ENCODE peak calls at places on chromosomes 16 and 17, in ten cellular contexts. One of them, this sample, is unnamed.

GRCh38 chr17:42760652-42761581 is at the start of gene RAMP2:
- DNase-seq in adipocyte: peak; percentile 62
- DNase-seq in SK-N-SH: peak; percentile 84
- DNase-seq in mammary epithelial cell: no peak
- DNase-seq in lower lobe of right lung: no peak
- DNase-seq in skeletal muscle cell: no peak
- DNase-seq in coronary artery: no peak
- DNase-seq in tibial artery: no peak
- DNase-seq in fibroblast of the aortic adventitia: no peak
- DNase-seq in naive thymus-derived CD4-positive, alpha-beta T cell: peak; percentile 38
- DNase-seq in this sample: no peak

GRCh38 chr16:89401205-89401604 is 89.2 kb downstream of the ANKRD11 start:
- DNase-seq in adipocyte: no peak
- DNase-seq in SK-N-SH: no peak
- DNase-seq in mammary epithelial cell: no peak
- DNase-seq in lower lobe of right lung: no peak
- DNase-seq in skeletal muscle cell: no peak
- DNase-seq in coronary artery: no peak
- DNase-seq in tibial artery: no peak
- DNase-seq in fibroblast of the aortic adventitia: no peak
- DNase-seq in naive thymus-derived CD4-positive, alpha-beta T cell: no peak
- DNase-seq in this sample: no peak

GRCh38 chr16:65704866-65705265 is 583.0 kb upstream of the CDH11 start:
- DNase-seq in adipocyte: no peak
- DNase-seq in SK-N-SH: no peak
- DNase-seq in mammary epithelial cell: no peak
- DNase-seq in lower lobe of right lung: no peak
- DNase-seq in skeletal muscle cell: no peak
- DNase-seq in coronary artery: no peak
- DNase-seq in tibial artery: no peak
- DNase-seq in fibroblast of the aortic adventitia: no peak
- DNase-seq in naive thymus-derived CD4-positive, alpha-beta T cell: no peak
- DNase-seq in this sample: no peak

GRCh38 chr16:23498863-23499262 is 11.4 kb downstream of the GGA2 start:
- DNase-seq in adipocyte: no peak
- DNase-seq in SK-N-SH: no peak
- DNase-seq in mammary epithelial cell: no peak
- DNase-seq in lower lobe of right lung: no peak
- DNase-seq in skeletal muscle cell: no peak
- DNase-seq in coronary artery: no peak
- DNase-seq in tibial artery: no peak
- DNase-seq in fibroblast of the aortic adventitia: no peak
- DNase-seq in naive thymus-derived CD4-positive, alpha-beta T cell: no peak
- DNase-seq in this sample: no peak

GRCh38 chr16:67883872-67884261 is 818 bp upstream of the NRN1L start:
- DNase-seq in adipocyte: peak; percentile 74
- DNase-seq in SK-N-SH: peak; percentile 90
- DNase-seq in mammary epithelial cell: peak; percentile 39
- DNase-seq in lower lobe of right lung: peak; percentile 79
- DNase-seq in skeletal muscle cell: no peak
- DNase-seq in coronary artery: no peak
- DNase-seq in tibial artery: peak; percentile 76
- DNase-seq in fibroblast of the aortic adventitia: peak; percentile 40
- DNase-seq in naive thymus-derived CD4-positive, alpha-beta T cell: peak; percentile 78
- DNase-seq in this sample: peak; percentile 47

GRCh38 chr17:7835818-7836595 is 2.0 kb downstream of the KDM6B start:
- DNase-seq in adipocyte: peak; percentile 87
- DNase-seq in SK-N-SH: peak; percentile 55
- DNase-seq in mammary epithelial cell: peak; percentile 70
- DNase-seq in lower lobe of right lung: peak; percentile 79
- DNase-seq in skeletal muscle cell: no peak
- DNase-seq in coronary artery: peak; percentile 87
- DNase-seq in tibial artery: peak; percentile 86
- DNase-seq in fibroblast of the aortic adventitia: peak; percentile 76
- DNase-seq in naive thymus-derived CD4-positive, alpha-beta T cell: no peak
- DNase-seq in this sample: no peak

GRCh38 chr17:31678431-31678830 is 180.6 kb downstream of the COPRS start:
- DNase-seq in adipocyte: peak; percentile 55
- DNase-seq in SK-N-SH: no peak
- DNase-seq in mammary epithelial cell: no peak
- DNase-seq in lower lobe of right lung: no peak
- DNase-seq in skeletal muscle cell: peak; percentile 59
- DNase-seq in coronary artery: peak; percentile 33
- DNase-seq in tibial artery: peak; percentile 15
- DNase-seq in fibroblast of the aortic adventitia: peak; percentile 25
- DNase-seq in naive thymus-derived CD4-positive, alpha-beta T cell: no peak
- DNase-seq in this sample: no peak

GRCh38 chr16:12536412-12536746 is 267.3 kb downstream of the CPPED1 start:
- DNase-seq in adipocyte: no peak
- DNase-seq in SK-N-SH: no peak
- DNase-seq in mammary epithelial cell: no peak
- DNase-seq in lower lobe of right lung: no peak
- DNase-seq in skeletal muscle cell: no peak
- DNase-seq in coronary artery: no peak
- DNase-seq in tibial artery: no peak
- DNase-seq in fibroblast of the aortic adventitia: no peak
- DNase-seq in naive thymus-derived CD4-positive, alpha-beta T cell: no peak
- DNase-seq in this sample: no peak

GRCh38 chr17:72397223-72397667 is 276.4 kb downstream of the SOX9 start:
- DNase-seq in adipocyte: no peak
- DNase-seq in SK-N-SH: no peak
- DNase-seq in mammary epithelial cell: no peak
- DNase-seq in lower lobe of right lung: no peak
- DNase-seq in skeletal muscle cell: no peak
- DNase-seq in coronary artery: no peak
- DNase-seq in tibial artery: no peak
- DNase-seq in fibroblast of the aortic adventitia: no peak
- DNase-seq in naive thymus-derived CD4-positive, alpha-beta T cell: no peak
- DNase-seq in this sample: no peak

GRCh38 chr16:51949260-51949659 is 597.7 kb downstream of the TOX3 start:
- DNase-seq in adipocyte: no peak
- DNase-seq in SK-N-SH: peak; percentile 49
- DNase-seq in mammary epithelial cell: no peak
- DNase-seq in lower lobe of right lung: no peak
- DNase-seq in skeletal muscle cell: no peak
- DNase-seq in coronary artery: no peak
- DNase-seq in tibial artery: no peak
- DNase-seq in fibroblast of the aortic adventitia: no peak
- DNase-seq in naive thymus-derived CD4-positive, alpha-beta T cell: no peak
- DNase-seq in this sample: peak; percentile 67

GRCh38 chr16:87060026-87060986 is 256.9 kb downstream of the C16orf95 start:
- DNase-seq in adipocyte: peak; percentile 60
- DNase-seq in SK-N-SH: no peak
- DNase-seq in mammary epithelial cell: no peak
- DNase-seq in lower lobe of right lung: no peak
- DNase-seq in skeletal muscle cell: no peak
- DNase-seq in coronary artery: peak; percentile 78
- DNase-seq in tibial artery: peak; percentile 91
- DNase-seq in fibroblast of the aortic adventitia: peak; percentile 63
- DNase-seq in naive thymus-derived CD4-positive, alpha-beta T cell: no peak
- DNase-seq in this sample: peak; percentile 57

GRCh38 chr16:14409563-14409962 is 220.5 kb downstream of the PARN start:
- DNase-seq in adipocyte: peak; percentile 92
- DNase-seq in SK-N-SH: no peak
- DNase-seq in mammary epithelial cell: peak; percentile 94
- DNase-seq in lower lobe of right lung: no peak
- DNase-seq in skeletal muscle cell: peak; percentile 93
- DNase-seq in coronary artery: peak; percentile 84
- DNase-seq in tibial artery: peak; percentile 90
- DNase-seq in fibroblast of the aortic adventitia: peak; percentile 96
- DNase-seq in naive thymus-derived CD4-positive, alpha-beta T cell: no peak
- DNase-seq in this sample: peak; percentile 98

GRCh38 chr16:81937305-81938038 is 73.8 kb downstream of the SDR42E1 start:
- DNase-seq in adipocyte: no peak
- DNase-seq in SK-N-SH: no peak
- DNase-seq in mammary epithelial cell: no peak
- DNase-seq in lower lobe of right lung: no peak
- DNase-seq in skeletal muscle cell: no peak
- DNase-seq in coronary artery: no peak
- DNase-seq in tibial artery: peak; percentile 20
- DNase-seq in fibroblast of the aortic adventitia: no peak
- DNase-seq in naive thymus-derived CD4-positive, alpha-beta T cell: no peak
- DNase-seq in this sample: no peak

GRCh38 chr17:40443196-40443987 is at the start of gene IGFBP4:
- DNase-seq in adipocyte: peak; percentile 93
- DNase-seq in SK-N-SH: peak; percentile 92
- DNase-seq in mammary epithelial cell: peak; percentile 55
- DNase-seq in lower lobe of right lung: peak; percentile 89
- DNase-seq in skeletal muscle cell: no peak
- DNase-seq in coronary artery: no peak
- DNase-seq in tibial artery: peak; percentile 92
- DNase-seq in fibroblast of the aortic adventitia: peak; percentile 74
- DNase-seq in naive thymus-derived CD4-positive, alpha-beta T cell: peak; percentile 80
- DNase-seq in this sample: peak; percentile 80

GRCh38 chr16:76527244-76527643 is 250.0 kb downstream of the CNTNAP4 start:
- DNase-seq in adipocyte: no peak
- DNase-seq in SK-N-SH: no peak
- DNase-seq in mammary epithelial cell: no peak
- DNase-seq in lower lobe of right lung: no peak
- DNase-seq in skeletal muscle cell: no peak
- DNase-seq in coronary artery: no peak
- DNase-seq in tibial artery: no peak
- DNase-seq in fibroblast of the aortic adventitia: no peak
- DNase-seq in naive thymus-derived CD4-positive, alpha-beta T cell: no peak
- DNase-seq in this sample: no peak

GRCh38 chr16:76531236-76531635 is 254.0 kb downstream of the CNTNAP4 start:
- DNase-seq in adipocyte: no peak
- DNase-seq in SK-N-SH: no peak
- DNase-seq in mammary epithelial cell: no peak
- DNase-seq in lower lobe of right lung: no peak
- DNase-seq in skeletal muscle cell: no peak
- DNase-seq in coronary artery: no peak
- DNase-seq in tibial artery: no peak
- DNase-seq in fibroblast of the aortic adventitia: no peak
- DNase-seq in naive thymus-derived CD4-positive, alpha-beta T cell: no peak
- DNase-seq in this sample: no peak

GRCh38 chr16:76532188-76532973 is 255.2 kb downstream of the CNTNAP4 start:
- DNase-seq in adipocyte: no peak
- DNase-seq in SK-N-SH: no peak
- DNase-seq in mammary epithelial cell: no peak
- DNase-seq in lower lobe of right lung: no peak
- DNase-seq in skeletal muscle cell: no peak
- DNase-seq in coronary artery: no peak
- DNase-seq in tibial artery: no peak
- DNase-seq in fibroblast of the aortic adventitia: no peak
- DNase-seq in naive thymus-derived CD4-positive, alpha-beta T cell: no peak
- DNase-seq in this sample: no peak
- H3K4me3 ChIP-seq in adipocyte: no peak overlapping the region
- H3K4me3 ChIP-seq in SK-N-SH: no peak overlapping the region
- H3K4me3 ChIP-seq in mammary epithelial cell: no peak overlapping the region
- H3K4me3 ChIP-seq in lower lobe of right lung: no peak overlapping the region
- H3K4me3 ChIP-seq in skeletal muscle cell: no peak overlapping the region
- H3K4me3 ChIP-seq in coronary artery: no peak overlapping the region
- H3K4me3 ChIP-seq in tibial artery: no peak overlapping the region
- H3K4me3 ChIP-seq in fibroblast of the aortic adventitia: no peak overlapping the region
- H3K4me3 ChIP-seq in naive thymus-derived CD4-positive, alpha-beta T cell: no peak overlapping the region
- H3K4me3 ChIP-seq in this sample: no peak overlapping the region

GRCh38 chr17:45228121-45228941 is 6.6 kb downstream of the FMNL1 start:
- DNase-seq in adipocyte: no peak
- DNase-seq in SK-N-SH: no peak
- DNase-seq in mammary epithelial cell: no peak
- DNase-seq in lower lobe of right lung: no peak
- DNase-seq in skeletal muscle cell: no peak
- DNase-seq in coronary artery: peak; percentile 74
- DNase-seq in tibial artery: no peak
- DNase-seq in fibroblast of the aortic adventitia: no peak
- DNase-seq in naive thymus-derived CD4-positive, alpha-beta T cell: no peak
- DNase-seq in this sample: no peak
- H3K4me3 ChIP-seq in adipocyte: no peak overlapping the region
- H3K4me3 ChIP-seq in SK-N-SH: no peak overlapping the region
- H3K4me3 ChIP-seq in mammary epithelial cell: no peak overlapping the region
- H3K4me3 ChIP-seq in lower lobe of right lung: peak overlapping the region; percentile 28
- H3K4me3 ChIP-seq in skeletal muscle cell: no peak overlapping the region
- H3K4me3 ChIP-seq in coronary artery: peak overlapping the region; percentile 13
- H3K4me3 ChIP-seq in tibial artery: no peak overlapping the region
- H3K4me3 ChIP-seq in fibroblast of the aortic adventitia: no peak overlapping the region
- H3K4me3 ChIP-seq in naive thymus-derived CD4-positive, alpha-beta T cell: peak overlapping the region; percentile 91
- H3K4me3 ChIP-seq in this sample: no peak overlapping the region

GRCh38 chr17:54898576-54898975 is 2.1 kb upstream of the TOM1L1 start:
- DNase-seq in adipocyte: no peak
- DNase-seq in SK-N-SH: no peak
- DNase-seq in mammary epithelial cell: no peak
- DNase-seq in lower lobe of right lung: no peak
- DNase-seq in skeletal muscle cell: no peak
- DNase-seq in coronary artery: no peak
- DNase-seq in tibial artery: no peak
- DNase-seq in fibroblast of the aortic adventitia: no peak
- DNase-seq in naive thymus-derived CD4-positive, alpha-beta T cell: no peak
- DNase-seq in this sample: no peak

GRCh38 chr17:54901230-54901847 is 687 bp downstream of the TOM1L1 start:
- DNase-seq in adipocyte: peak; percentile 67
- DNase-seq in SK-N-SH: peak; percentile 27
- DNase-seq in mammary epithelial cell: peak; percentile 81
- DNase-seq in lower lobe of right lung: no peak
- DNase-seq in skeletal muscle cell: no peak
- DNase-seq in coronary artery: no peak
- DNase-seq in tibial artery: no peak
- DNase-seq in fibroblast of the aortic adventitia: peak; percentile 60
- DNase-seq in naive thymus-derived CD4-positive, alpha-beta T cell: no peak
- DNase-seq in this sample: peak; percentile 66

GRCh38 chr17:54899201-54899600 is 1.5 kb upstream of the TOM1L1 start:
- DNase-seq in adipocyte: no peak
- DNase-seq in SK-N-SH: peak; percentile 34
- DNase-seq in mammary epithelial cell: no peak
- DNase-seq in lower lobe of right lung: no peak
- DNase-seq in skeletal muscle cell: no peak
- DNase-seq in coronary artery: no peak
- DNase-seq in tibial artery: no peak
- DNase-seq in fibroblast of the aortic adventitia: no peak
- DNase-seq in naive thymus-derived CD4-positive, alpha-beta T cell: no peak
- DNase-seq in this sample: no peak

GRCh38 chr17:54900457-54901229 is at the start of gene TOM1L1:
- DNase-seq in adipocyte: peak; percentile 91
- DNase-seq in SK-N-SH: peak; percentile 92
- DNase-seq in mammary epithelial cell: peak; percentile 78
- DNase-seq in lower lobe of right lung: peak; percentile 88
- DNase-seq in skeletal muscle cell: no peak
- DNase-seq in coronary artery: peak; percentile 86
- DNase-seq in tibial artery: peak; percentile 86
- DNase-seq in fibroblast of the aortic adventitia: peak; percentile 45
- DNase-seq in naive thymus-derived CD4-positive, alpha-beta T cell: peak; percentile 31
- DNase-seq in this sample: peak; percentile 68

GRCh38 chr17:54899721-54900456 is 763 bp upstream of the TOM1L1 start:
- DNase-seq in adipocyte: no peak
- DNase-seq in SK-N-SH: peak; percentile 78
- DNase-seq in mammary epithelial cell: no peak
- DNase-seq in lower lobe of right lung: no peak
- DNase-seq in skeletal muscle cell: no peak
- DNase-seq in coronary artery: no peak
- DNase-seq in tibial artery: no peak
- DNase-seq in fibroblast of the aortic adventitia: no peak
- DNase-seq in naive thymus-derived CD4-positive, alpha-beta T cell: no peak
- DNase-seq in this sample: no peak
- H3K4me3 ChIP-seq in adipocyte: peak overlapping the region; percentile 80
- H3K4me3 ChIP-seq in SK-N-SH: peak overlapping the region; percentile 94
- H3K4me3 ChIP-seq in mammary epithelial cell: peak overlapping the region; percentile 72
- H3K4me3 ChIP-seq in lower lobe of right lung: peak overlapping the region; percentile 60
- H3K4me3 ChIP-seq in skeletal muscle cell: peak overlapping the region; percentile 67
- H3K4me3 ChIP-seq in coronary artery: peak overlapping the region; percentile 79
- H3K4me3 ChIP-seq in tibial artery: peak overlapping the region; percentile 66
- H3K4me3 ChIP-seq in fibroblast of the aortic adventitia: peak overlapping the region; percentile 76
- H3K4me3 ChIP-seq in naive thymus-derived CD4-positive, alpha-beta T cell: no peak overlapping the region
- H3K4me3 ChIP-seq in this sample: peak overlapping the region; percentile 87

DNA sequence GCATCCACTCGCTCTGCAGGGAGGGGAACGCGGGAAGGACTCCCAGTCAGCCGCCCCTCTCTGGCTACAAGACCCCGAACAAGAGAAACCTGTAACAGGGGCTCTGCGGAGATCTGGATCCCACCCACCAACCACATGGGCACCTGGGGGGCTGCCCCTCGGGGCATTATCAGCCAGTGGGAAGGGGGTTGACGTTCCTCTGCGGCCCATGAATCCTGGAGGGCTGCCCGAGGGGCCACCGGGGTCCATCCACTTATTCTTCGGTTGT is 1.8 kb upstream of the PCGF2 start:
- DNase-seq in adipocyte: no peak
- DNase-seq in SK-N-SH: no peak
- DNase-seq in mammary epithelial cell: no peak
- DNase-seq in lower lobe of right lung: no peak
- DNase-seq in skeletal muscle cell: no peak
- DNase-seq in coronary artery: no peak
- DNase-seq in tibial artery: no peak
- DNase-seq in fibroblast of the aortic adventitia: no peak
- DNase-seq in naive thymus-derived CD4-positive, alpha-beta T cell: no peak
- DNase-seq in this sample: no peak
- H3K4me3 ChIP-seq in adipocyte: peak overlapping the region; percentile 81
- H3K4me3 ChIP-seq in SK-N-SH: peak overlapping the region; percentile 91
- H3K4me3 ChIP-seq in mammary epithelial cell: peak overlapping the region; percentile 97
- H3K4me3 ChIP-seq in lower lobe of right lung: peak overlapping the region; percentile 95
- H3K4me3 ChIP-seq in skeletal muscle cell: peak overlapping the region; percentile 65
- H3K4me3 ChIP-seq in coronary artery: peak overlapping the region; percentile 95
- H3K4me3 ChIP-seq in tibial artery: peak overlapping the region; percentile 88
- H3K4me3 ChIP-seq in fibroblast of the aortic adventitia: peak overlapping the region; percentile 86
- H3K4me3 ChIP-seq in naive thymus-derived CD4-positive, alpha-beta T cell: no peak overlapping the region
- H3K4me3 ChIP-seq in this sample: peak overlapping the region; percentile 81